ENCODE peak calls at places on chromosomes 4 and X, in four cellular contexts. Y is activated T-cell treated with anti-CD3 and anti-CD28 coated beads for 1 hour, B is H7, G is heart right ventricle. S is an unnamed sample.
A peak's percentile ranks its signal among the peaks of the same experiment; 100 is the strongest.

GRCh38 chrX:1453951-1454785 is 1.5 kb upstream of the ASMTL start:
- DNase-seq in Y (peak; percentile 94), B (peak; percentile 96), G (peak; percentile 86), S (peak; percentile 97)

GRCh38 chr4:76699911-76700310 is 198.0 kb downstream of the SOWAHB start:
- DNase-seq in Y (no peak), B (no peak), G (no peak), S (no peak)

GRCh38 chr4:2961411-2962098 is 1.7 kb downstream of the NOP14 start:
- DNase-seq in Y (no peak), B (peak; percentile 21), G (no peak), S (no peak)

GRCh38 chr4:124177647-124178425 is 534.7 kb downstream of the ANKRD50 start:
- DNase-seq in Y (no peak), B (no peak), G (no peak), S (no peak)

GRCh38 chrX:94813541-94813940 is 1139.5 kb downstream of the FAM133A start:
- DNase-seq in Y (no peak), B (no peak), G (no peak), S (no peak)

GRCh38 chrX:119880076-119880475 is 8.4 kb downstream of the NDUFA1 start:
- DNase-seq in Y (no peak), B (no peak), G (no peak), S (no peak)

GRCh38 chr4:123163501-123163900 is 233.1 kb upstream of the SPRY1 start:
- DNase-seq in Y (no peak), B (no peak), G (no peak), S (no peak)

GRCh38 chr4:164442167-164442566 is 311.8 kb upstream of the SMIM31 start:
- DNase-seq in Y (no peak), B (no peak), G (no peak), S (no peak)

GRCh38 chr4:128796934-128797333 is 12.6 kb upstream of the JADE1 start:
- DNase-seq in Y (no peak), B (no peak), G (no peak), S (no peak)

S was measured in aorta.